ENCODE peak calls at places on chromosomes 13 and 19, in seven cellular contexts. X, I, Y, E, W, N and J are unnamed samples.

GRCh38 chr19:8577247-8577646 is at the start of gene MYO1F:
- DNase-seq in E (peak), Y (peak), W (no peak), N (no peak), X (no peak), I (no peak), J (no peak)

GRCh38 chr19:50383307-50383851 is 768 bp upstream of the POLD1 start:
- DNase-seq in W (no peak), Y (no peak), E (no peak), X (no peak), N (no peak), I (no peak), J (no peak)

GRCh38 chr13:78323848-78324247 is 279.5 kb downstream of the POU4F1 start:
- DNase-seq in W (no peak), N (peak), E (no peak), Y (no peak), X (no peak), I (no peak), J (no peak)

GRCh38 chr19:45972081-45972943 is 1.4 kb downstream of the NOVA2 start:
- DNase-seq in Y (no peak), I (no peak), X (no peak), E (no peak), N (peak), W (peak), J (peak)

GRCh38 chr19:8526345-8527062 is 12.5 kb upstream of the ZNF414 start:
- DNase-seq in X (no peak), E (peak), I (peak), N (peak), Y (peak), W (no peak), J (no peak)

GRCh38 chr13:101763191-101763590 is 310.7 kb downstream of the ITGBL1 start:
- DNase-seq in Y (no peak), E (no peak), N (no peak), W (no peak), I (no peak), X (no peak), J (no peak)

GRCh38 chr19:44788971-44789370 is 11.3 kb downstream of the CBLC start:
- DNase-seq in E (no peak), W (no peak), N (no peak), I (no peak), Y (no peak), X (no peak), J (no peak)

GRCh38 chr13:46586766-46587509 is 34.0 kb downstream of the LRCH1 start:
- DNase-seq in Y (no peak), W (no peak), I (no peak), N (no peak), X (no peak), E (no peak), J (no peak)

GRCh38 chr19:6678690-6679109 is 8.7 kb upstream of the TNFSF14 start:
- DNase-seq in E (no peak), I (no peak), N (peak), Y (no peak), W (peak), X (no peak), J (peak)

GRCh38 chr13:88189724-88190123 is 518.6 kb downstream of the SLITRK5 start:
- DNase-seq in Y (no peak), N (no peak), E (no peak), X (no peak), I (no peak), W (no peak), J (no peak)

GRCh38 chr13:112899618-112900600 is 69.1 kb upstream of the MCF2L start:
- DNase-seq in N (no peak), I (no peak), Y (no peak), W (no peak), X (no peak), E (peak), J (no peak)

GRCh38 chr19:40119380-40119779 is 28.6 kb upstream of the ZNF780A start:
- DNase-seq in E (no peak), I (no peak), X (no peak), W (no peak), N (no peak), Y (no peak), J (no peak)

GRCh38 chr19:13052447-13053232 is 50.0 kb downstream of the LYL1 start:
- DNase-seq in E (no peak), N (no peak), W (no peak), X (no peak), Y (no peak), I (no peak), J (no peak)

GRCh38 chr19:54684537-54684936 is 21.8 kb downstream of the LILRB4 start:
- DNase-seq in E (no peak), N (peak), W (no peak), Y (no peak), I (no peak), X (no peak), J (no peak)

GRCh38 chr13:42633495-42633894 is 59.5 kb downstream of the TNFSF11 start:
- DNase-seq in Y (no peak), W (no peak), X (no peak), N (no peak), I (no peak), E (no peak), J (no peak)

GRCh38 chr19:4206818-4207484 is 22.4 kb upstream of the EBI3 start:
- DNase-seq in N (no peak), W (no peak), E (no peak), I (no peak), Y (no peak), X (no peak), J (no peak)

GRCh38 chr19:3284759-3285646 is 60.5 kb downstream of the CELF5 start:
- DNase-seq in E (no peak), W (peak), Y (no peak), I (peak), N (peak), X (peak), J (peak)

GRCh38 chr19:11265785-11266236 is 3.5 kb upstream of the DOCK6 start:
- DNase-seq in W (no peak), Y (no peak), N (peak), X (no peak), E (no peak), I (no peak), J (no peak)

GRCh38 chr19:40744554-40745401 is 5.5 kb downstream of the ACTMAP start:
- DNase-seq in E (no peak), W (peak), N (no peak), Y (no peak), X (no peak), I (no peak), J (peak)

GRCh38 chr19:54477650-54478049 is 4.6 kb upstream of the CDC42EP5 start:
- DNase-seq in Y (no peak), W (no peak), I (no peak), N (no peak), E (no peak), X (no peak), J (no peak)

GRCh38 chr19:39310558-39311311 is 9.9 kb downstream of the LRFN1 start:
- DNase-seq in E (no peak), Y (peak), N (no peak), I (no peak), W (no peak), X (no peak), J (no peak)

GRCh38 chr13:95020298-95020987 is 280.8 kb downstream of the ABCC4 start:
- DNase-seq in X (no peak), I (no peak), N (peak), Y (no peak), E (no peak), W (no peak), J (no peak)

GRCh38 chr19:7554990-7555864 is 19.7 kb downstream of the PNPLA6 start:
- DNase-seq in E (no peak), Y (no peak), W (peak), N (no peak), I (no peak), X (no peak), J (no peak)

GRCh38 chr13:76730220-76730619 is 156.0 kb downstream of the KCTD12 start:
- DNase-seq in I (no peak), Y (no peak), X (no peak), N (no peak), W (no peak), E (no peak), J (no peak)

GRCh38 chr13:73171242-73171641 is 112.4 kb downstream of the KLF5 start:
- DNase-seq in X (no peak), E (no peak), I (no peak), N (peak), W (no peak), Y (no peak), J (no peak)

GRCh38 chr13:78743972-78744371 is 85.0 kb upstream of the OBI1 start:
- DNase-seq in X (no peak), I (no peak), E (no peak), N (no peak), W (no peak), Y (no peak), J (no peak)

GRCh38 chr19:15476334-15476733 is 3.0 kb downstream of the PGLYRP2 start:
- DNase-seq in N (no peak), I (no peak), X (no peak), W (no peak), Y (no peak), E (peak), J (no peak)

GRCh38 chr19:12676384-12676792 is 5.3 kb downstream of the DHPS start:
- DNase-seq in I (peak), Y (peak), N (peak), W (peak), X (peak), E (peak), J (peak)

GRCh38 chr13:40061466-40062450 is 406.3 kb downstream of the COG6 start:
- DNase-seq in W (no peak), Y (no peak), E (no peak), I (no peak), N (peak), X (no peak), J (no peak)